ENCODE peak calls at places on chromosomes 6 and 20, in nine cellular contexts. R is PC-3, A is hepatocyte, N is HCT116, B is GM23248, G is neural progenitor cell, K is GM23338, O is OCI-LY7, T is MM.1S. F is an unnamed sample.

GRCh38 chr20:58694241-58695083 is 1.9 kb downstream of the NPEPL1 start:
- DNase-seq in R (no peak), A (no peak), N (no peak), B (no peak), G (no peak), K (no peak), O (no peak), T (no peak), F (no peak)

GRCh38 chr20:6704132-6704861 is 63.2 kb upstream of the BMP2 start:
- DNase-seq in R (peak), A (peak), N (no peak), B (peak), G (no peak), K (no peak), O (no peak), T (no peak), F (no peak)

GRCh38 chr6:48994811-48995210 is 468.2 kb downstream of the MMUT start:
- DNase-seq in R (peak), A (no peak), N (peak), B (no peak), G (no peak), K (peak), O (no peak), T (no peak), F (no peak)

GRCh38 chr6:131840441-131840840 is 32.6 kb downstream of the ENPP1 start:
- DNase-seq in R (no peak), A (no peak), N (no peak), B (no peak), G (no peak), K (no peak), O (no peak), T (no peak), F (no peak)

GRCh38 chr6:68778356-68779020 is 143.4 kb downstream of the ADGRB3 start:
- DNase-seq in R (peak), A (peak), N (no peak), B (peak), G (peak), K (peak), O (peak), T (peak), F (peak)

GRCh38 chr6:121413831-121414368 is 21.5 kb upstream of the GJA1 start:
- DNase-seq in R (no peak), A (no peak), N (no peak), B (no peak), G (no peak), K (no peak), O (no peak), T (no peak), F (no peak)

GRCh38 chr6:115545410-115545986 is 515.2 kb downstream of the FRK start:
- DNase-seq in R (peak), A (peak), N (no peak), B (no peak), G (peak), K (peak), O (no peak), T (no peak), F (no peak)

GRCh38 chr6:122758927-122759334 is 20.6 kb upstream of the FABP7 start:
- DNase-seq in R (no peak), A (no peak), N (no peak), B (no peak), G (no peak), K (no peak), O (no peak), T (peak), F (no peak)

GRCh38 chr6:57313711-57314471 is 3.5 kb upstream of the PRIM2 start:
- DNase-seq in R (peak), A (peak), N (peak), B (peak), G (no peak), K (no peak), O (no peak), T (no peak), F (no peak)

GRCh38 chr20:15196580-15197255 is 859.3 kb upstream of the FLRT3 start:
- DNase-seq in R (no peak), A (no peak), N (no peak), B (no peak), G (no peak), K (no peak), O (no peak), T (no peak), F (no peak)

GRCh38 chr6:142820336-142821016 is 124.5 kb downstream of the HIVEP2 start:
- DNase-seq in R (no peak), A (no peak), N (no peak), B (no peak), G (no peak), K (no peak), O (no peak), T (peak), F (no peak)

GRCh38 chr20:31566658-31567379 is 38.3 kb upstream of the ID1 start:
- DNase-seq in R (peak), A (peak), N (peak), B (no peak), G (no peak), K (peak), O (peak), T (peak), F (no peak)

GRCh38 chr6:148887181-148887580 is 140.4 kb downstream of the UST start:
- DNase-seq in R (no peak), A (no peak), N (no peak), B (peak), G (peak), K (no peak), O (no peak), T (no peak), F (no peak)

GRCh38 chr6:33613794-33614166 is 7.3 kb upstream of the ITPR3 start:
- DNase-seq in R (peak), A (no peak), N (no peak), B (peak), G (no peak), K (no peak), O (no peak), T (no peak), F (no peak)
- TF ChIP-seq EZH2phosphoT487 in R (no peak), A (no peak), N (no peak), B (no peak), G (no peak), K (no peak), O (no peak), T (no peak), F (no peak)

GRCh38 chr6:139981810-139982550 is 607.5 kb upstream of the CITED2 start:
- DNase-seq in R (peak), A (peak), N (peak), B (peak), G (peak), K (peak), O (no peak), T (no peak), F (no peak)
- TF ChIP-seq EZH2phosphoT487 in R (no peak), A (no peak), N (no peak), B (no peak), G (no peak), K (no peak), O (no peak), T (no peak), F (no peak)

GRCh38 chr6:34900321-34901031 is 11.4 kb downstream of the ANKS1A start:
- DNase-seq in R (no peak), A (no peak), N (no peak), B (no peak), G (no peak), K (no peak), O (no peak), T (no peak), F (no peak)

GRCh38 chr6:34901930-34902329 is 12.9 kb downstream of the ANKS1A start:
- DNase-seq in R (peak), A (no peak), N (no peak), B (peak), G (no peak), K (no peak), O (no peak), T (no peak), F (no peak)

GRCh38 chr6:34908194-34908593 is 19.1 kb downstream of the ANKS1A start:
- DNase-seq in R (peak), A (peak), N (no peak), B (no peak), G (no peak), K (peak), O (no peak), T (no peak), F (no peak)

GRCh38 chr6:34909484-34909883 is 20.4 kb downstream of the ANKS1A start:
- DNase-seq in R (no peak), A (no peak), N (no peak), B (no peak), G (no peak), K (no peak), O (no peak), T (no peak), F (no peak)

DNA sequence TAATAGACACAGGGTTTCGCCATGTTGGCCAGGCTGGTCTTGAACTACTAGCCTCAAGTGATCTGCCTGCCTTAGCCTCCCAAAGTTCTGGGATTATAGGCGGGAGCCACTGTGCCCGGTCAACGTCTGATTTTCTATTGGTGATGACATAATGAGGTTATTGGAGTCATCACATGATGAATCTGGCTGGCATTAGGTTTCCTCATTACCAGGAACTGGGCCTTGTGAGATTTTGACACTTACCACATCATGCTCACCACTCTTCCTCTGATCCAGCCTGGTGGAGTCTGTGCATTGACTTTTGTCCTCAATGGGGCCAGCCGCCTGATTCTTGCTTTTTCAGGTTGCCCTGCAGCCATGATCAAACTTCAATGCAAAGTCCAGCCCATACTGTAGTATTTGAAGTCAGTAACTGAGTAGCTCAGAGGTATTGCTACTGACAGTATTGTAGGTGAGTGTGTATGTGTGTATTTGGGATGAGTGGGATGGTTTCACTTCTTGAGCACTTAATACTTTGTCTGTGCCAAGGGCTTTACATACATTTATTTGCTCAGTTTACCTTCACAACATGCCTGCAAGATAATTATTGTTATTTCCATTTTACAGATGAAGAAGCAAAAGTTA is 16.0 kb downstream of the ANKS1A start:
- DNase-seq in R (no peak), A (peak), N (no peak), B (no peak), G (no peak), K (no peak), O (no peak), T (no peak), F (no peak)
- TF ChIP-seq EZH2phosphoT487 in R (no peak), A (no peak), N (no peak), B (no peak), G (no peak), K (no peak), O (no peak), T (no peak), F (no peak)

GRCh38 chr6:63346217-63346834 is 26.5 kb upstream of the LGSN start:
- DNase-seq in R (no peak), A (no peak), N (no peak), B (no peak), G (no peak), K (no peak), O (no peak), T (no peak), F (no peak)

GRCh38 chr6:63348836-63349235 is 29.1 kb upstream of the LGSN start:
- DNase-seq in R (peak), A (no peak), N (no peak), B (no peak), G (no peak), K (no peak), O (no peak), T (no peak), F (no peak)

GRCh38 chr6:63351995-63352586 is 32.3 kb upstream of the LGSN start:
- DNase-seq in R (peak), A (peak), N (peak), B (peak), G (no peak), K (peak), O (peak), T (peak), F (no peak)

GRCh38 chr6:63349401-63349800 is 29.6 kb upstream of the LGSN start:
- DNase-seq in R (no peak), A (no peak), N (no peak), B (no peak), G (no peak), K (no peak), O (no peak), T (no peak), F (no peak)

GRCh38 chr6:63347599-63347998 is 27.8 kb upstream of the LGSN start:
- DNase-seq in R (peak), A (peak), N (peak), B (peak), G (no peak), K (no peak), O (no peak), T (no peak), F (no peak)
- TF ChIP-seq EZH2phosphoT487 in R (no peak), A (no peak), N (no peak), B (no peak), G (no peak), K (no peak), O (no peak), T (no peak), F (no peak)

DNA sequence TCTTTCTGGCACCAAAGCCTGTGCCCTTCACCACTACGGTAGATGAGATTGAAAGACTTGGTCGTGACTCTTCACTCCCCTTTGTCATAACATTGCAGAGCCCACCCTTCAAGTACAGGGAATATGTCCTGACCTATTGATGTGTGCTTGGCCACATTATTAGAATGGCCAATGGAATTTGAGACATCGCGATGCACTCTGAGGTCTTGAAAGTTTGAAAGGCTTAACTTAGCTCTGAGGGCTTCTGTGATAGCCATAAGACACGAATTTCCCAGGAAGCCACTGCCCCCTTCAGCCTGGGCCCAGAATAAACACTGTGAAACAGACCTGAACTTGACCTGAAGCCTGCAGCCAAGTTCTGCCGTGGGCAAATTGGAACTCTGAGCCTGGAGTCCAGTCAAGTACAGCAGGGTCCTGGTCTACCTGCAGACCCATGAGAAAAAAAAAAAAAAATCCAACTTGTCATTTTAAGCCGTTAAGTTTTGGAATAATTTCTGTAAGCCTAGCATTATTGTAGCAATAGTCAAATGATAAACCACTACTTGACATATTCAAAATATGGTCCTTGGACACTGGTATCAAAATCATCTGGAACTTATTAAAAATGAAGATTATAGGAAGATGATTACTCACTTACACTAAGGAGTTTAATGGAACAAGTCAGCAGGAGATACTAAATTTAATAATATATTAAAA is 36.9 kb upstream of the TRAF3IP2 start:
- DNase-seq in R (peak), A (peak), N (peak), B (peak), G (no peak), K (peak), O (peak), T (peak), F (peak)
- TF ChIP-seq EZH2phosphoT487 in R (no peak), A (no peak), N (no peak), B (no peak), G (no peak), K (no peak), O (no peak), T (no peak), F (no peak)

DNA sequence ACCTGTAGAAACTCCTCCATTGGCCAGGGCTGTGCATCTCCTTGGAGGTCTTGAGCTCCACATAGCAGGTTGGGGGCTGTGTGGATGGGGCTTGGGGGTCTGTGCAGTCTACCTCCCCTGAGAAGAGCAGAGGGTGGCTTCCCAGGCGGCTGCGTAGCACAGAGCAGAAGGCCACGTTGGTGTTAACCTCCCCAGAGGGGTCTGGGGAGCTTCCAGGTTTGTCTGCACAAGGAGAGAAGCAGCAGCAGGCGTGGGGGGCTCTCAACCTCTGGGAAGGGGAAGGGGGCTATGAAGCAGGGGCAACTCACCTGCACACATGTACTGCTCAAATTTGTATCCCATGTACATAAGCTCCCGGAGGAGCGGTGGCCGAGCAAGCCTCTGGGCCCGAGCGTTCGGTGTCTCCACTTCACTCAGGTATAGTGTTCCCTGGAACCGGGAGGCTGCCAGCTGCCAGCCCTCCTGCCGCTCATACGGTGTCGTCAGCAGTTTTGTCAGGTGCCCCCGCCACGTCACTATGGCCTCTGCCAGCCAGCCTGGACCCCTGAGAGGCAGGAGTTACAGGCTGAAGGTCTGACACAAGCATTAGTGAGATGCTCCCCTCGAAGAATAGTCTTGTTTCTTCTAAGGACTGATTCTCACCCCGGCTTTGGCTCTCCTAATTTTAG is 1.2 kb downstream of the DXO start:
- DNase-seq in R (peak), A (no peak), N (no peak), B (peak), G (no peak), K (no peak), O (no peak), T (no peak), F (peak)
- TF ChIP-seq EZH2phosphoT487 in R (no peak), A (no peak), N (no peak), B (no peak), G (no peak), K (no peak), O (no peak), T (no peak), F (no peak)

GRCh38 chr20:48767269-48767960 is 60.4 kb downstream of the PREX1 start:
- DNase-seq in R (no peak), A (no peak), N (no peak), B (no peak), G (no peak), K (no peak), O (no peak), T (no peak), F (no peak)
- TF ChIP-seq EZH2phosphoT487 in R (no peak), A (no peak), N (no peak), B (no peak), G (no peak), K (no peak), O (no peak), T (no peak), F (no peak)

DNA sequence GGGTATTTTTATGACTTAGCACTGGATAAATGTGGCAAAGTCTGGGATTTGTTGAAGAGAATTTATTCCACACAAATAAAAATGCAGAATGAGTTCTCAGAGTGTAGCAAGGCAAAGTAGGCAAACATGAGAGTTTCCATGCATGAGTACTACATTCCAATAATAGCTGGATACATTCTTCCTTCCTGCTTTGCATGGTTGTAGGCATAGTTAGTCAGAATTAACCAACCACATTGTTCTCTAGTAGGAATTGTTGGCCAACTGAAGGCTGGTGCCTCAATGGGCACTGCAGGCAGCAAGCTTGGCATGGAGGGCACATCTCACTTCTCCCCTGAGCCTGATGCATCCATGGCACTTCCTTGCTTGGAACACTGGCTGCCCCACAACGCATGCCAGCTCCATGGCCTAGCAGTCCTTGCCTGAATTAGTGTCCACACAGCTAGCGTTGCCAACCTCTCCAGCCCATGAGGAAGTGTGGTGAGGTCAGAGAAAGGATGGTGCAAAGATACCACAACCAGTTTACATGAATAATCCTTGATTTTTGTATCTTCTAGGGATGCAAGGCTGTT is 224.0 kb downstream of the CLIC5 start:
- DNase-seq in R (peak), A (no peak), N (no peak), B (peak), G (no peak), K (no peak), O (no peak), T (no peak), F (no peak)
- TF ChIP-seq EZH2phosphoT487 in R (no peak), A (no peak), N (no peak), B (no peak), G (no peak), K (no peak), O (no peak), T (no peak), F (no peak)

DNA sequence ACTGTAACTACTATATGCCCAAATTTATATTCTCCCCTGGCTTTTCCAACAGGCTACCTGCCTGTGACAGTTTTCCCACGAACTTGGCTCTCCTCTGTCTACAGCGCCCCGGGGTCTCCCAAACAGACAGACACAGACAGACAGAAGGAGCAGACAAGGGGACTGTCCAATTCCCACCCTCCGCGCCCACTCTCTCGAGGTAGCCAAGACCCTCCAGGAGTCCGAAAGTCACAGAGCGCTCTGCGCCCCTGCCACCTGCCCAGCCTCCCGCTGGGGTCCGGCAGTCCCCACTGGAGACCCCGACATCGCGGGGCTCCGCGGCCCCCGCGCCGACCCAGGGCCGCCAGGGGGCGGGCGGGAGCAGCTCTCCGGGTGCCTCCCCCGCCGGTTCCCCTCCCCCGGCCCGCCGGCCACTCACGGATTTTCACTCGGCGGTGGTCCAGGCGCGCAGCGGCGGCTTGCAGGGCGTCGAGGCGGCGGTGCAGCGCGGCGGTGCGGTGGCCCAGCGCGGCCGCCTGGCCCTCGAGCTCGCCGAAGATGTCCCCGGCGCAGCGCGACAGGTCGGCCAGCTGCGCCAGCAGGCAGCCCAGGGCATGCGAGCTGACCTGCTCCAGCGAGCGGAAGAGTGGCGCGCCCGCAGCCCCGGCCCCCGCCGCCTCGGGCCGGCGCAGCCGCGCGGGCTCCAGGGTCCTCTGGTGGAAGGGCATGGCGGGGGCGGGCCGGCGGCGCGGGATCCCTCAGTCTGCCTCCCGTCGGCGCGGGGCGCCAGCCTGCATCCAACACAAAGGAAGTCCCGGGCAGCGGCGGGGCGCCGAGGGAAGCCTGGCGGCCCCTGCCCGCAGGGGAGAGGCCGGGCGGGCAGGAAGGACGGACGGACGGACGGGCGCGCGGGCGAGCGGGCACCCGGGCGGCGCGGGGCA is 81.3 kb upstream of the CCDC28A start:
- DNase-seq in R (peak), A (peak), N (no peak), B (peak), G (peak), K (peak), O (peak), T (peak), F (peak)
- TF ChIP-seq EZH2phosphoT487 in R (no peak), A (no peak), N (no peak), B (no peak), G (no peak), K (no peak), O (no peak), T (no peak), F (no peak)

F was measured in SK-N-SH.